ENCODE peak calls at places on chromosomes 5 and 9, in nine cellular contexts. One of them, this sample, is unnamed.

GRCh38 chr5:400282-401215 is 42.4 kb upstream of the EXOC3 start:
- DNase-seq in GM23248: peak
- DNase-seq in neural progenitor cell: no peak
- DNase-seq in OCI-LY7: no peak
- DNase-seq in MM.1S: no peak
- DNase-seq in endothelial cell of umbilical vein: peak
- DNase-seq in A549: no peak
- DNase-seq in HepG2: no peak
- DNase-seq in GM23338: no peak
- DNase-seq in this sample: no peak

GRCh38 chr9:120668399-120668798 is 45.9 kb downstream of the MEGF9 start:
- DNase-seq in GM23248: no peak
- DNase-seq in neural progenitor cell: no peak
- DNase-seq in OCI-LY7: no peak
- DNase-seq in MM.1S: no peak
- DNase-seq in endothelial cell of umbilical vein: peak
- DNase-seq in A549: no peak
- DNase-seq in HepG2: no peak
- DNase-seq in GM23338: no peak
- DNase-seq in this sample: no peak

GRCh38 chr5:127092690-127093089 is 19.4 kb upstream of the C5orf63 start:
- DNase-seq in GM23248: peak
- DNase-seq in neural progenitor cell: peak
- DNase-seq in OCI-LY7: no peak
- DNase-seq in MM.1S: no peak
- DNase-seq in endothelial cell of umbilical vein: no peak
- DNase-seq in A549: no peak
- DNase-seq in HepG2: no peak
- DNase-seq in GM23338: peak
- DNase-seq in this sample: no peak

GRCh38 chr5:67149933-67150523 is 46.6 kb downstream of the CD180 start:
- DNase-seq in GM23248: peak
- DNase-seq in neural progenitor cell: no peak
- DNase-seq in OCI-LY7: no peak
- DNase-seq in MM.1S: no peak
- DNase-seq in endothelial cell of umbilical vein: no peak
- DNase-seq in A549: no peak
- DNase-seq in HepG2: no peak
- DNase-seq in GM23338: peak
- DNase-seq in this sample: no peak

GRCh38 chr9:126611188-126611587 is 2.5 kb upstream of the LMX1B start:
- DNase-seq in GM23248: no peak
- DNase-seq in neural progenitor cell: no peak
- DNase-seq in OCI-LY7: no peak
- DNase-seq in MM.1S: no peak
- DNase-seq in endothelial cell of umbilical vein: no peak
- DNase-seq in A549: no peak
- DNase-seq in HepG2: no peak
- DNase-seq in GM23338: no peak
- DNase-seq in this sample: no peak

GRCh38 chr5:158175664-158176507 is 316.9 kb upstream of the CLINT1 start:
- DNase-seq in GM23248: peak
- DNase-seq in neural progenitor cell: peak
- DNase-seq in OCI-LY7: no peak
- DNase-seq in MM.1S: no peak
- DNase-seq in endothelial cell of umbilical vein: peak
- DNase-seq in A549: no peak
- DNase-seq in HepG2: no peak
- DNase-seq in GM23338: no peak
- DNase-seq in this sample: no peak

GRCh38 chr5:10192309-10192708 is 57.4 kb downstream of the ATPSCKMT start:
- DNase-seq in GM23248: peak
- DNase-seq in neural progenitor cell: no peak
- DNase-seq in OCI-LY7: no peak
- DNase-seq in MM.1S: no peak
- DNase-seq in endothelial cell of umbilical vein: no peak
- DNase-seq in A549: no peak
- DNase-seq in HepG2: no peak
- DNase-seq in GM23338: no peak
- DNase-seq in this sample: no peak

GRCh38 chr9:137252555-137253506 is 1.7 kb downstream of the STPG3 start:
- DNase-seq in GM23248: no peak
- DNase-seq in neural progenitor cell: peak
- DNase-seq in OCI-LY7: peak
- DNase-seq in MM.1S: no peak
- DNase-seq in endothelial cell of umbilical vein: no peak
- DNase-seq in A549: no peak
- DNase-seq in HepG2: no peak
- DNase-seq in GM23338: peak
- DNase-seq in this sample: no peak

GRCh38 chr5:124613273-124613953 is 133.0 kb downstream of the ZNF608 start:
- DNase-seq in GM23248: no peak
- DNase-seq in neural progenitor cell: no peak
- DNase-seq in OCI-LY7: no peak
- DNase-seq in MM.1S: no peak
- DNase-seq in endothelial cell of umbilical vein: no peak
- DNase-seq in A549: no peak
- DNase-seq in HepG2: no peak
- DNase-seq in GM23338: no peak
- DNase-seq in this sample: no peak

GRCh38 chr9:73176450-73176875 is 24.8 kb downstream of the ANXA1 start:
- DNase-seq in GM23248: peak
- DNase-seq in neural progenitor cell: no peak
- DNase-seq in OCI-LY7: no peak
- DNase-seq in MM.1S: no peak
- DNase-seq in endothelial cell of umbilical vein: no peak
- DNase-seq in A549: peak
- DNase-seq in HepG2: no peak
- DNase-seq in GM23338: peak
- DNase-seq in this sample: no peak

GRCh38 chr5:143140492-143141231 is 262.8 kb downstream of the NR3C1 start:
- DNase-seq in GM23248: no peak
- DNase-seq in neural progenitor cell: no peak
- DNase-seq in OCI-LY7: no peak
- DNase-seq in MM.1S: no peak
- DNase-seq in endothelial cell of umbilical vein: no peak
- DNase-seq in A549: no peak
- DNase-seq in HepG2: no peak
- DNase-seq in GM23338: no peak
- DNase-seq in this sample: no peak

GRCh38 chr5:149838881-149839739 is 105.5 kb downstream of the PDE6A start:
- DNase-seq in GM23248: peak
- DNase-seq in neural progenitor cell: no peak
- DNase-seq in OCI-LY7: no peak
- DNase-seq in MM.1S: no peak
- DNase-seq in endothelial cell of umbilical vein: no peak
- DNase-seq in A549: peak
- DNase-seq in HepG2: no peak
- DNase-seq in GM23338: no peak
- DNase-seq in this sample: no peak

DNA sequence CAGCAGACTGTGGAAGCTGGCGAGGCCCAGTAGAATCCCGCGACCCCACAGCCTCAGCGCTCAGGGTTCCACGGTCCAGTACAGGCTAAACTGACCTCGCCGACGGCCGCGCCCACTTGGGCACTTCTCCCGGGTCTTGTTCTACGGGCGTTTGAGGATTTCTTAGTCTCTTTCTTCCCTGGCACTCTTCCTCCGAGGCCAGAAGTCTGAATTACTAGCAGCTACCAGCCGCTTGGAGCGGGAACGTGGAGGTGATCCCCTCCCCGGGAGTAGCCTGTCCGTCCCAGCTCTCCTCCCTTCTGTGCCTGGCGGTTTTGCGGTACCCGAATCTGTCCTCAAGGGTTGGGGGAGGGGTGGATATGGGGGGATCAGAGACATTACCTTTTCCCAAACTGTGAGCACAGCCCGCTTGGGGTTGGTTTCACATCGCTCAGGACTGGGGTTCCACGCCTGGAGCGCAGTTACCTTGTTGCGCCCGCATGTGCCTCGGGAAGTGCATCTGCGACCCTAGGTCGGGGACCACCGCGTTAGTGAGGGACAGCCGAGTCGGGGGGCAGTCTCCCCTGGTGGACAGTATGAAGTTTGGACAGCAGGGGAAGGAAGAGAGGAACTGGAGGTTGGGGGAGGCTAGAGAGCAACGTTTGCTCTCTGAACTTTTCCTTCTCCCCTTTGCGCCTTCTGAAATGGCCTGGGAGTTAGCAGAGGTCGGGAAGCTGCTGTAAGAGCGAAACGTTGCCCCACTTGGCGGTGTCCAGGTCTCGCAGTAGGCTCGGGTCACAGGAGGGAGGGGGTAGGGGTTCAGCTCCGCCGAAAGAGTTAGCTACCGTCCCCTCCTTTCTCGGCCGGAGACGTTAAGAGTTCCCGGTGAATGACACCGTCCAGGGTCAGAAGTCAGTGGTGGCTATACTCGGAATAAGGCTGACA is 190.8 kb downstream of the MEF2C start:
- DNase-seq in GM23248: peak
- DNase-seq in neural progenitor cell: peak
- DNase-seq in OCI-LY7: no peak
- DNase-seq in MM.1S: no peak
- DNase-seq in endothelial cell of umbilical vein: no peak
- DNase-seq in A549: no peak
- DNase-seq in HepG2: no peak
- DNase-seq in GM23338: no peak
- DNase-seq in this sample: no peak
- H3K27ac ChIP-seq in GM23248: no peak
- H3K27ac ChIP-seq in neural progenitor cell: no peak
- H3K27ac ChIP-seq in OCI-LY7: no peak
- H3K27ac ChIP-seq in MM.1S: no peak
- H3K27ac ChIP-seq in endothelial cell of umbilical vein: no peak
- H3K27ac ChIP-seq in A549: no peak
- H3K27ac ChIP-seq in HepG2: no peak
- H3K27ac ChIP-seq in GM23338: no peak
- H3K27ac ChIP-seq in this sample: no peak

GRCh38 chr5:172556262-172556661 is 84.8 kb upstream of the NEURL1B start:
- DNase-seq in GM23248: peak
- DNase-seq in neural progenitor cell: no peak
- DNase-seq in OCI-LY7: no peak
- DNase-seq in MM.1S: no peak
- DNase-seq in endothelial cell of umbilical vein: no peak
- DNase-seq in A549: no peak
- DNase-seq in HepG2: no peak
- DNase-seq in GM23338: no peak
- DNase-seq in this sample: no peak

GRCh38 chr5:172556971-172557461 is 84.0 kb upstream of the NEURL1B start:
- DNase-seq in GM23248: no peak
- DNase-seq in neural progenitor cell: peak
- DNase-seq in OCI-LY7: no peak
- DNase-seq in MM.1S: no peak
- DNase-seq in endothelial cell of umbilical vein: no peak
- DNase-seq in A549: no peak
- DNase-seq in HepG2: no peak
- DNase-seq in GM23338: no peak
- DNase-seq in this sample: no peak

GRCh38 chr5:172561151-172561550 is 79.9 kb upstream of the NEURL1B start:
- DNase-seq in GM23248: peak
- DNase-seq in neural progenitor cell: no peak
- DNase-seq in OCI-LY7: no peak
- DNase-seq in MM.1S: no peak
- DNase-seq in endothelial cell of umbilical vein: no peak
- DNase-seq in A549: no peak
- DNase-seq in HepG2: no peak
- DNase-seq in GM23338: no peak
- DNase-seq in this sample: no peak

GRCh38 chr5:172558076-172558990 is 82.7 kb upstream of the NEURL1B start:
- DNase-seq in GM23248: no peak
- DNase-seq in neural progenitor cell: no peak
- DNase-seq in OCI-LY7: no peak
- DNase-seq in MM.1S: no peak
- DNase-seq in endothelial cell of umbilical vein: no peak
- DNase-seq in A549: no peak
- DNase-seq in HepG2: no peak
- DNase-seq in GM23338: no peak
- DNase-seq in this sample: no peak

GRCh38 chr5:172559004-172559932 is 81.8 kb upstream of the NEURL1B start:
- DNase-seq in GM23248: peak
- DNase-seq in neural progenitor cell: no peak
- DNase-seq in OCI-LY7: no peak
- DNase-seq in MM.1S: no peak
- DNase-seq in endothelial cell of umbilical vein: no peak
- DNase-seq in A549: no peak
- DNase-seq in HepG2: no peak
- DNase-seq in GM23338: no peak
- DNase-seq in this sample: no peak
- H3K4me3 ChIP-seq in GM23248: peak
- H3K4me3 ChIP-seq in neural progenitor cell: no peak
- H3K4me3 ChIP-seq in OCI-LY7: no peak
- H3K4me3 ChIP-seq in MM.1S: no peak
- H3K4me3 ChIP-seq in endothelial cell of umbilical vein: no peak
- H3K4me3 ChIP-seq in A549: no peak
- H3K4me3 ChIP-seq in HepG2: no peak
- H3K4me3 ChIP-seq in GM23338: no peak
- H3K4me3 ChIP-seq in this sample: no peak

GRCh38 chr5:140340605-140341004 is 5.8 kb downstream of the HBEGF start:
- DNase-seq in GM23248: no peak
- DNase-seq in neural progenitor cell: no peak
- DNase-seq in OCI-LY7: no peak
- DNase-seq in MM.1S: no peak
- DNase-seq in endothelial cell of umbilical vein: no peak
- DNase-seq in A549: no peak
- DNase-seq in HepG2: no peak
- DNase-seq in GM23338: no peak
- DNase-seq in this sample: no peak

GRCh38 chr5:140342896-140343295 is 3.5 kb downstream of the HBEGF start:
- DNase-seq in GM23248: no peak
- DNase-seq in neural progenitor cell: no peak
- DNase-seq in OCI-LY7: peak
- DNase-seq in MM.1S: no peak
- DNase-seq in endothelial cell of umbilical vein: no peak
- DNase-seq in A549: no peak
- DNase-seq in HepG2: no peak
- DNase-seq in GM23338: no peak
- DNase-seq in this sample: no peak

GRCh38 chr5:140344683-140345423 is 1.6 kb downstream of the HBEGF start:
- DNase-seq in GM23248: peak
- DNase-seq in neural progenitor cell: no peak
- DNase-seq in OCI-LY7: peak
- DNase-seq in MM.1S: no peak
- DNase-seq in endothelial cell of umbilical vein: no peak
- DNase-seq in A549: no peak
- DNase-seq in HepG2: no peak
- DNase-seq in GM23338: peak
- DNase-seq in this sample: no peak

GRCh38 chr5:140341591-140341990 is 4.8 kb downstream of the HBEGF start:
- DNase-seq in GM23248: peak
- DNase-seq in neural progenitor cell: no peak
- DNase-seq in OCI-LY7: no peak
- DNase-seq in MM.1S: no peak
- DNase-seq in endothelial cell of umbilical vein: no peak
- DNase-seq in A549: no peak
- DNase-seq in HepG2: no peak
- DNase-seq in GM23338: no peak
- DNase-seq in this sample: no peak

GRCh38 chr5:140342287-140342686 is 4.1 kb downstream of the HBEGF start:
- DNase-seq in GM23248: no peak
- DNase-seq in neural progenitor cell: no peak
- DNase-seq in OCI-LY7: peak
- DNase-seq in MM.1S: peak
- DNase-seq in endothelial cell of umbilical vein: no peak
- DNase-seq in A549: no peak
- DNase-seq in HepG2: no peak
- DNase-seq in GM23338: no peak
- DNase-seq in this sample: peak
- H3K4me2 ChIP-seq in GM23248: no peak
- H3K4me2 ChIP-seq in neural progenitor cell: no peak
- H3K4me2 ChIP-seq in OCI-LY7: peak
- H3K4me2 ChIP-seq in MM.1S: peak
- H3K4me2 ChIP-seq in endothelial cell of umbilical vein: peak
- H3K4me2 ChIP-seq in A549: no peak
- H3K4me2 ChIP-seq in HepG2: no peak
- H3K4me2 ChIP-seq in GM23338: no peak
- H3K4me2 ChIP-seq in this sample: peak

GRCh38 chr5:145835839-145836222 is 689 bp upstream of the PRELID2 start:
- DNase-seq in GM23248: no peak
- DNase-seq in neural progenitor cell: peak
- DNase-seq in OCI-LY7: no peak
- DNase-seq in MM.1S: no peak
- DNase-seq in endothelial cell of umbilical vein: no peak
- DNase-seq in A549: no peak
- DNase-seq in HepG2: no peak
- DNase-seq in GM23338: no peak
- DNase-seq in this sample: no peak
- H3K27ac ChIP-seq in GM23248: no peak
- H3K27ac ChIP-seq in neural progenitor cell: no peak
- H3K27ac ChIP-seq in OCI-LY7: no peak
- H3K27ac ChIP-seq in MM.1S: no peak
- H3K27ac ChIP-seq in endothelial cell of umbilical vein: peak
- H3K27ac ChIP-seq in A549: peak
- H3K27ac ChIP-seq in HepG2: peak
- H3K27ac ChIP-seq in GM23338: no peak
- H3K27ac ChIP-seq in this sample: no peak

This sample was measured in DND-41.